ENCODE peak calls at places on chromosomes 11 and 22, in seven cellular contexts. W, Y, B, N, K, E and O are unnamed samples.
A peak's percentile ranks its signal among the peaks of the same experiment; 100 is the strongest.

GRCh38 chr22:44279059-44279340 is 33.8 kb downstream of the SHISAL1 start:
- DNase-seq in K (no peak), Y (no peak), B (no peak), W (no peak), N (no peak), E (no peak), O (no peak)

GRCh38 chr11:102799656-102800339 is 1.8 kb upstream of the MMP1 start:
- DNase-seq in K (no peak), Y (no peak), W (peak; percentile 65), N (no peak), E (no peak), B (no peak), O (no peak)

GRCh38 chr22:38125731-38126344 is 15.4 kb upstream of the BAIAP2L2 start:
- DNase-seq in K (no peak), Y (no peak), N (no peak), B (no peak), W (no peak), E (no peak), O (no peak)

GRCh38 chr11:62266558-62266957 is 3.4 kb upstream of the SCGB2A2 start:
- DNase-seq in Y (no peak), N (no peak), E (peak; percentile 12), B (no peak), W (peak; percentile 33), K (no peak), O (no peak)

GRCh38 chr22:20203142-20204099 is 52.6 kb upstream of the CCDC188 start:
- DNase-seq in E (peak; percentile 20), W (peak; percentile 71), K (no peak), Y (no peak), N (peak; percentile 61), B (peak; percentile 36), O (no peak)

GRCh38 chr11:117443269-117444186 is 115.9 kb downstream of the CEP164 start:
- DNase-seq in E (peak; percentile 9), Y (no peak), K (peak; percentile 71), W (peak; percentile 62), N (peak; percentile 84), B (peak; percentile 29), O (no peak)

GRCh38 chr11:117479372-117479771 is 151.7 kb downstream of the CEP164 start:
- DNase-seq in N (peak; percentile 63), Y (no peak), K (no peak), W (no peak), B (no peak), E (no peak), O (no peak)

GRCh38 chr11:61695917-61696316 is 15.7 kb downstream of the DAGLA start:
- DNase-seq in B (peak; percentile 41), K (no peak), Y (peak; percentile 28), E (peak; percentile 71), N (no peak), W (peak; percentile 78), O (no peak)

DNA sequence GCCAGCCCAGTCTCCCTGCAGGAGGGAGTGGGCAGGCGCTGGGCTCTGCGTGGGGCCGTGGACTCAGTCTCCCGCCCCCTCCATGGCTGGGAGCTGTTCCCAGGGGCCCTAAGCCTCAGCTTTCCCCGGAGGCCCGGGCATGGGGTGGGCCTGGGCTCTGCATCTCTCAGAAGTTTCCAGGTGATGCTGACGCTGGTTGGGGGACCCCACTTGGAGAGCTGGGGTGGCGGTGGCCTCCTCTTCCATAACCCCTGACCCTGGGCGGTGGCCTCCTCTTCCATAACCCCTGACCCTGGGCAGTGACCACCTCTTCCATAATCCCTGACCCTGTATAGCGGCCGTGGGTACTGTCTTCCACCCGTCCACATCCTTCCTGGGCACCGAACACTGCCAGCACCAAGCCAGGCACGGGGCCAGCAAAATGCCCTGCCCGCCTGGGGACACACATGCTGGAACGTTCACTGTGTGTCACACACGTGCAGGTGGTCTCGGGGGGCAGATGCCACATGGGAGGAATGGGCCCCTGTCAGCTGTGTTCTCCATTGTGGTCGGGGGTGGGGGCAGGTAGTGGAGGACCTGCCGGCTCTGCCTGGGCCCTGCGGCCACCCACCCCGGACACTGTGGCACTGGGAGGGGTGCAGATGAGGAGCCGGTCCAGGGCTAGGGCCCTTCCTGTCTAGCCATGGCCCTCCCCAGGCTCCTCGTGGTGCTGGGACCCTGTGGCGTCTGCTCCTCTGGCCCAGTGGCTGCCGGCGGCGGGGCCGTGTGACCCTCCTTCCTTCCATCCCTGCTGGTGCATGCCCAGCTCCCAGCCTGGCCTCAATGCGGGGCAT is 10.7 kb downstream of the BRSK2 start:
- DNase-seq in K (no peak), W (no peak), N (no peak), Y (no peak), E (no peak), B (no peak), O (no peak)
- TF ChIP-seq CTCF in K (no peak), W (no peak), N (no peak), Y (no peak), E (no peak), B (no peak), O (no peak)

GRCh38 chr22:27724706-27725105 is 76.8 kb downstream of the MN1 start:
- DNase-seq in W (peak; percentile 66), Y (no peak), E (peak; percentile 31), N (no peak), K (no peak), B (no peak), O (no peak)

GRCh38 chr22:27724181-27724580 is 77.4 kb downstream of the MN1 start:
- DNase-seq in Y (no peak), N (no peak), E (no peak), B (no peak), W (no peak), K (no peak), O (no peak)

GRCh38 chr22:27727673-27728451 is 73.7 kb downstream of the MN1 start:
- DNase-seq in Y (no peak), B (no peak), K (no peak), N (no peak), W (no peak), E (no peak), O (no peak)

GRCh38 chr22:27726344-27726725 is 75.2 kb downstream of the MN1 start:
- DNase-seq in W (no peak), Y (no peak), K (no peak), B (no peak), N (no peak), E (no peak), O (no peak)

DNA sequence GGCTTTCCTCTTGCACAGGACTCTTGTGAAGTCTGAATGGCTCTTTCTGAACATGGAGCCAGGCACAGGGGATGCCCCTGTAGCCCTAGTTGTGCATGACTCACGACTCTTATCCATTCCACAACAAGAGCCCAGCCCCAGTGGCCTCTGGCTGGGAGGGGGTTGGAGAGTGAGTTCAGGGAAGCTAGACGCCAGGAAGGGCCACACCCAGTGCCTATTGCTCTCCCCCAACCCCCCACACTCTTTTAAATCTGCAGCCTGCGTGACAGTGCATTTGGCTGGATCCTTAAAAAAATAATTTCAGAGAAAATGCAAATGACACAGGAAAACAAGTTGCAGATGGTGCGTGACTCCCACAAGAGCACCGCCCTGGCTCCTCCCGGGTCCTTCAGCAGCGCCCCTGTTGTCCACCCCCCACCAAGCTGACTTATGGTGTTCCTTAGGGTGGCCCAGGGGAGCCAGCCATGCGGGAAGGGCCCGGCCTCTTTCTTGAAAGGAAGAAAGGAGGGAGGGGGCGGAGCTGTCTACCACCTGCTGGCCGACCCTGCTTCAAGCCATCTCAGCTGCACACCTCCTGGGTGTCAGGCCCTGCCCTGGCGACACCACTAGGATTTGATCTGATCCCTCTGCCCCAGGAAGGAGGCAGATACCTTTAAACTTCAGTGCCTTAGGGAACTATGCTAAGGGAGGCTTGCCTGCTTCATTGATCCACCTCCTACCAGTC is 74.7 kb downstream of the MN1 start:
- DNase-seq in K (no peak), B (peak; percentile 70), W (peak; percentile 92), Y (no peak), N (no peak), E (peak; percentile 79), O (peak; percentile 96)
- TF ChIP-seq CTCF in K (no peak), B (no peak), W (no peak), Y (no peak), N (no peak), E (no peak), O (peak; percentile 9)

GRCh38 chr11:105611414-105611813 is 1.5 kb downstream of the GRIA4 start:
- DNase-seq in E (no peak), K (no peak), Y (no peak), B (peak; percentile 10), N (no peak), W (peak; percentile 5), O (no peak)

GRCh38 chr11:105610796-105611361 is 1.0 kb downstream of the GRIA4 start:
- DNase-seq in W (no peak), E (no peak), Y (no peak), K (no peak), B (no peak), N (no peak), O (no peak)

GRCh38 chr11:105611837-105612480 is 2.1 kb downstream of the GRIA4 start:
- DNase-seq in K (no peak), Y (no peak), W (peak; percentile 4), N (no peak), B (no peak), E (no peak), O (no peak)

GRCh38 chr11:105609832-105610781 is at the start of gene GRIA4:
- DNase-seq in Y (no peak), E (peak; percentile 51), W (peak; percentile 81), K (peak; percentile 73), N (peak; percentile 63), B (peak; percentile 64), O (no peak)

GRCh38 chr11:105609341-105609781 is 512 bp upstream of the GRIA4 start:
- DNase-seq in Y (no peak), N (peak; percentile 38), E (no peak), W (peak; percentile 50), K (peak; percentile 52), B (peak; percentile 13), O (no peak)
- TF ChIP-seq CTCF in Y (peak; percentile 29), N (no peak), E (peak; percentile 45), W (peak; percentile 13), K (peak; percentile 39), B (peak; percentile 51), O (peak; percentile 27)

GRCh38 chr11:131397666-131398065 is 27.3 kb downstream of the NTM start:
- DNase-seq in N (no peak), B (no peak), K (no peak), E (no peak), Y (no peak), W (no peak), O (no peak)

GRCh38 chr11:131391161-131391560 is 20.7 kb downstream of the NTM start:
- DNase-seq in Y (no peak), E (no peak), K (no peak), W (no peak), B (no peak), N (no peak), O (no peak)

GRCh38 chr11:131389582-131389981 is 19.2 kb downstream of the NTM start:
- DNase-seq in E (no peak), B (no peak), N (no peak), Y (no peak), W (no peak), K (no peak), O (no peak)

DNA sequence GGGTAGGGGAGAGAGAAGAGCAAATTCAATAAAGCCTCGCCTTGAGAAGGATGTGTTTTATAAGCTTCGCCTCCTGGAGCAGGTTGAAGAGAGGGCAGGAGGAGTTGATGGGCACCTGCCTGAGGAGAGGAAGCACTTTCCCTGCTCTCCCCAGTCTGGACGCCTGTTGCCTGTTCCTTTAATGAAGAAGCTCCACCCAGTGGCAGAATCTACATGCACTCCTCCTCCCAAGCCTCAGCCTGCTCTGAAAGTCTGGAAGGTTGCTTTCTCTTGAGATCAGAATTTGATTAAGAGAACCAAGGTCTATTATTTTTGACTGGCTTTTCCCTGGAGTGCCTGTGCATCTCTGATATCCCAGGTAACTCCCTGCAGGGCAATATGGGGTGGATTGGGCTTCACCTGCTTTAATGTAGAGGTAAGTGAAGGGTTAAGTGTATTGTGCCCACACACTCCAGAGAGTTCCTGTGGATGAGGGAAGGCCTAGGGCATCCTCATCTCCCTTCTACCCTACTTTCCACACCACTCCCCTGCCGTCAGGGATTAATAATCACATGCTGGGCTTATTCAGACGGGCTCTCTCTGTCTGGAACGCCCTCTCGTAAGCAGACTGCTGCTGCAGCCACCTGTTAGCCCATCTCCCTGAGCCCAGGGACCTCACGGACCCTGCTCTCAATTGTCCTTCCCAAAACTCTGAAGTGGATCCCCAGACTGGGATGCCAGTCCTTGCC is 22.3 kb downstream of the NTM start:
- DNase-seq in W (no peak), Y (no peak), E (no peak), N (peak; percentile 46), K (no peak), B (no peak), O (no peak)
- TF ChIP-seq CTCF in W (no peak), Y (no peak), E (no peak), N (no peak), K (no peak), B (no peak), O (no peak)